ENCODE peak calls at places on chromosomes 3 and 15, in ten cellular contexts. B, U, P, Z, Y, H, D, O, C and X are unnamed samples.

GRCh38 chr3:24192004-24192403 is 246.9 kb downstream of the NR1D2 start:
- DNase-seq in B (no peak), U (no peak), P (no peak), Z (no peak), Y (no peak), H (no peak), D (no peak), O (no peak), C (no peak), X (no peak)

GRCh38 chr15:70826634-70827033 is 27.3 kb downstream of the LARP6 start:
- DNase-seq in B (no peak), U (peak), P (no peak), Z (no peak), Y (peak), H (no peak), D (peak), O (peak), C (peak), X (no peak)

GRCh38 chr3:58244186-58244585 is 6.6 kb downstream of the ABHD6 start:
- DNase-seq in B (no peak), U (no peak), P (no peak), Z (no peak), Y (no peak), H (no peak), D (no peak), O (no peak), C (no peak), X (no peak)

GRCh38 chr15:76576526-76577279 is 240.1 kb downstream of the ISL2 start:
- DNase-seq in B (no peak), U (no peak), P (peak), Z (peak), Y (no peak), H (no peak), D (no peak), O (peak), C (peak), X (peak)

GRCh38 chr3:197956070-197956469 is 3.9 kb upstream of the LMLN start:
- DNase-seq in B (no peak), U (no peak), P (no peak), Z (no peak), Y (no peak), H (no peak), D (no peak), O (no peak), C (no peak), X (no peak)

GRCh38 chr15:62280625-62281024 is 115.5 kb upstream of the C2CD4B start:
- DNase-seq in B (no peak), U (no peak), P (no peak), Z (no peak), Y (no peak), H (no peak), D (no peak), O (no peak), C (no peak), X (no peak)

GRCh38 chr3:10758304-10759037 is 57.6 kb upstream of the SLC6A11 start:
- DNase-seq in B (no peak), U (peak), P (peak), Z (peak), Y (peak), H (peak), D (peak), O (peak), C (no peak), X (no peak)

GRCh38 chr3:30493912-30494311 is 112.5 kb upstream of the TGFBR2 start:
- DNase-seq in B (no peak), U (peak), P (no peak), Z (no peak), Y (no peak), H (no peak), D (no peak), O (no peak), C (peak), X (peak)

GRCh38 chr3:99817047-99817436 is 620 bp upstream of the CMSS1 start:
- DNase-seq in B (no peak), U (no peak), P (no peak), Z (no peak), Y (no peak), H (no peak), D (peak), O (no peak), C (peak), X (no peak)

GRCh38 chr3:142273501-142273900 is 48.1 kb upstream of the GK5 start:
- DNase-seq in B (no peak), U (no peak), P (no peak), Z (no peak), Y (no peak), H (no peak), D (no peak), O (no peak), C (no peak), X (no peak)

GRCh38 chr15:86183765-86184491 is 104.3 kb downstream of the AGBL1 start:
- DNase-seq in B (no peak), U (peak), P (no peak), Z (no peak), Y (no peak), H (no peak), D (no peak), O (no peak), C (no peak), X (no peak)

GRCh38 chr15:70347766-70348558 is 250.2 kb upstream of the TLE3 start:
- DNase-seq in B (no peak), U (peak), P (no peak), Z (no peak), Y (no peak), H (no peak), D (no peak), O (no peak), C (no peak), X (no peak)

GRCh38 chr15:96327155-96327741 is 3.3 kb upstream of the NR2F2 start:
- DNase-seq in B (no peak), U (peak), P (peak), Z (no peak), Y (peak), H (no peak), D (no peak), O (no peak), C (no peak), X (no peak)

GRCh38 chr3:164683516-164683915 is 394.8 kb downstream of the SI start:
- DNase-seq in B (no peak), U (no peak), P (no peak), Z (no peak), Y (no peak), H (no peak), D (no peak), O (no peak), C (no peak), X (no peak)

GRCh38 chr15:40471778-40472130 is 970 bp downstream of the CHST14 start:
- DNase-seq in B (no peak), U (peak), P (no peak), Z (peak), Y (peak), H (no peak), D (peak), O (peak), C (no peak), X (no peak)

GRCh38 chr3:82133070-82133606 is 371.7 kb upstream of the GBE1 start:
- DNase-seq in B (no peak), U (peak), P (peak), Z (peak), Y (peak), H (no peak), D (peak), O (peak), C (peak), X (no peak)

GRCh38 chr15:82197734-82198594 is 64.6 kb downstream of the EFL1 start:
- DNase-seq in B (peak), U (peak), P (peak), Z (peak), Y (peak), H (no peak), D (peak), O (peak), C (peak), X (no peak)

GRCh38 chr15:76299786-76300185 is 11.5 kb downstream of the ETFA start:
- DNase-seq in B (no peak), U (peak), P (no peak), Z (no peak), Y (peak), H (no peak), D (no peak), O (no peak), C (no peak), X (no peak)

GRCh38 chr15:63843901-63844317 is 10.2 kb upstream of the HERC1 start:
- DNase-seq in B (no peak), U (no peak), P (no peak), Z (no peak), Y (no peak), H (no peak), D (peak), O (no peak), C (no peak), X (no peak)

GRCh38 chr3:100546020-100546744 is 53.8 kb downstream of the TMEM45A start:
- DNase-seq in B (no peak), U (no peak), P (no peak), Z (no peak), Y (no peak), H (no peak), D (no peak), O (no peak), C (no peak), X (no peak)

GRCh38 chr3:35638640-35639250 is 580 bp upstream of the ARPP21 start:
- DNase-seq in B (no peak), U (no peak), P (no peak), Z (no peak), Y (no peak), H (no peak), D (no peak), O (no peak), C (no peak), X (peak)

GRCh38 chr3:107574650-107575049 is 51.9 kb downstream of the BBX start:
- DNase-seq in B (no peak), U (peak), P (no peak), Z (no peak), Y (peak), H (no peak), D (peak), O (no peak), C (no peak), X (no peak)

GRCh38 chr15:60592386-60593339 is 113.7 kb upstream of the ICE2 start:
- DNase-seq in B (peak), U (no peak), P (no peak), Z (peak), Y (peak), H (peak), D (peak), O (peak), C (peak), X (peak)

GRCh38 chr3:113890256-113890900 is 51.8 kb downstream of the GRAMD1C start:
- DNase-seq in B (no peak), U (no peak), P (no peak), Z (no peak), Y (no peak), H (no peak), D (peak), O (no peak), C (no peak), X (no peak)

GRCh38 chr15:27797765-27798164 is 301.4 kb downstream of the OCA2 start:
- DNase-seq in B (no peak), U (no peak), P (no peak), Z (no peak), Y (no peak), H (no peak), D (no peak), O (peak), C (no peak), X (no peak)

GRCh38 chr15:75809986-75810750 is 33.1 kb upstream of the UBE2Q2 start:
- DNase-seq in B (no peak), U (peak), P (no peak), Z (peak), Y (peak), H (no peak), D (peak), O (no peak), C (no peak), X (no peak)

GRCh38 chr3:174986685-174987084 is 127.6 kb downstream of the NAALADL2 start:
- DNase-seq in B (no peak), U (no peak), P (no peak), Z (no peak), Y (no peak), H (no peak), D (no peak), O (no peak), C (no peak), X (no peak)

GRCh38 chr3:42819351-42819965 is 10.2 kb downstream of the ACKR2 start:
- DNase-seq in B (no peak), U (no peak), P (no peak), Z (peak), Y (no peak), H (no peak), D (peak), O (no peak), C (no peak), X (no peak)

GRCh38 chr3:56902468-56903159 is 100.9 kb upstream of the ARHGEF3 start:
- DNase-seq in B (no peak), U (no peak), P (no peak), Z (no peak), Y (no peak), H (no peak), D (no peak), O (no peak), C (no peak), X (no peak)

GRCh38 chr3:112086018-112086854 is at the start of gene C3orf52:
- DNase-seq in B (peak), U (peak), P (no peak), Z (peak), Y (peak), H (peak), D (peak), O (peak), C (peak), X (peak)

GRCh38 chr15:69595009-69595825 is 142.6 kb downstream of the RPLP1 start:
- DNase-seq in B (no peak), U (peak), P (no peak), Z (peak), Y (no peak), H (no peak), D (no peak), O (peak), C (peak), X (no peak)

GRCh38 chr3:97189835-97190234 is 375.4 kb downstream of the EPHA6 start:
- DNase-seq in B (no peak), U (no peak), P (no peak), Z (no peak), Y (no peak), H (no peak), D (no peak), O (no peak), C (no peak), X (no peak)